ENCODE peak calls at places on chromosomes 7 and 10, in four cellular contexts. One of them, this sample, is unnamed.

GRCh38 chr7:153523320-153524015 is 528.7 kb upstream of the DPP6 start:
- DNase-seq in CD8-positive, alpha-beta T cell: no peak
- DNase-seq in heart left ventricle: no peak
- DNase-seq in RWPE2: no peak
- DNase-seq in this sample: no peak

GRCh38 chr7:129436335-129436923 is 2.2 kb downstream of the STRIP2 start:
- DNase-seq in CD8-positive, alpha-beta T cell: no peak
- DNase-seq in heart left ventricle: no peak
- DNase-seq in RWPE2: no peak
- DNase-seq in this sample: no peak

GRCh38 chr10:72105675-72106074 is 17.3 kb upstream of the SPOCK2 start:
- DNase-seq in RWPE2: no peak
- DNase-seq in heart left ventricle: no peak
- DNase-seq in CD8-positive, alpha-beta T cell: no peak
- DNase-seq in this sample: no peak

GRCh38 chr7:92292981-92293380 is 47.2 kb downstream of the ANKIB1 start:
- DNase-seq in RWPE2: no peak
- DNase-seq in heart left ventricle: no peak
- DNase-seq in CD8-positive, alpha-beta T cell: no peak
- DNase-seq in this sample: no peak

GRCh38 chr7:30726296-30727006 is 25.5 kb upstream of the INMT start:
- DNase-seq in CD8-positive, alpha-beta T cell: no peak
- DNase-seq in heart left ventricle: no peak
- DNase-seq in RWPE2: no peak
- DNase-seq in this sample: no peak

GRCh38 chr10:944034-944831 is 12.7 kb upstream of the LARP4B start:
- DNase-seq in CD8-positive, alpha-beta T cell: no peak
- DNase-seq in RWPE2: no peak
- DNase-seq in heart left ventricle: peak; percentile 63
- DNase-seq in this sample: peak; percentile 58

GRCh38 chr10:11653758-11654471 is 42.5 kb upstream of the USP6NL start:
- DNase-seq in RWPE2: no peak
- DNase-seq in CD8-positive, alpha-beta T cell: no peak
- DNase-seq in heart left ventricle: no peak
- DNase-seq in this sample: no peak

GRCh38 chr7:142088022-142088714 is 23.4 kb upstream of the MGAM2 start:
- DNase-seq in RWPE2: no peak
- DNase-seq in heart left ventricle: no peak
- DNase-seq in CD8-positive, alpha-beta T cell: no peak
- DNase-seq in this sample: no peak

GRCh38 chr7:8051373-8051772 is 82.8 kb downstream of the GLCCI1 start:
- DNase-seq in CD8-positive, alpha-beta T cell: no peak
- DNase-seq in heart left ventricle: no peak
- DNase-seq in RWPE2: no peak
- DNase-seq in this sample: no peak

GRCh38 chr10:130259380-130259779 is 123.2 kb downstream of the GLRX3 start:
- DNase-seq in CD8-positive, alpha-beta T cell: no peak
- DNase-seq in heart left ventricle: no peak
- DNase-seq in RWPE2: no peak
- DNase-seq in this sample: no peak

GRCh38 chr10:132363921-132364593 is 32.1 kb downstream of the LRRC27 start:
- DNase-seq in CD8-positive, alpha-beta T cell: no peak
- DNase-seq in heart left ventricle: no peak
- DNase-seq in RWPE2: no peak
- DNase-seq in this sample: no peak

GRCh38 chr7:101952355-101953247 is 135.2 kb downstream of the CUX1 start:
- DNase-seq in heart left ventricle: no peak
- DNase-seq in RWPE2: no peak
- DNase-seq in CD8-positive, alpha-beta T cell: no peak
- DNase-seq in this sample: no peak

GRCh38 chr10:24415455-24416169 is 206.7 kb downstream of the KIAA1217 start:
- DNase-seq in RWPE2: peak; percentile 59
- DNase-seq in CD8-positive, alpha-beta T cell: no peak
- DNase-seq in heart left ventricle: peak; percentile 85
- DNase-seq in this sample: peak; percentile 69

GRCh38 chr7:57416601-57417358 is 33.2 kb upstream of the ZNF716 start:
- DNase-seq in CD8-positive, alpha-beta T cell: no peak
- DNase-seq in heart left ventricle: no peak
- DNase-seq in RWPE2: no peak
- DNase-seq in this sample: peak; percentile 26

GRCh38 chr10:97464226-97464625 is 18.3 kb downstream of the ZDHHC16 start:
- DNase-seq in RWPE2: no peak
- DNase-seq in CD8-positive, alpha-beta T cell: no peak
- DNase-seq in heart left ventricle: no peak
- DNase-seq in this sample: no peak

GRCh38 chr10:117166420-117167345 is 28.6 kb upstream of the VAX1 start:
- DNase-seq in RWPE2: no peak
- DNase-seq in heart left ventricle: no peak
- DNase-seq in CD8-positive, alpha-beta T cell: no peak
- DNase-seq in this sample: no peak

GRCh38 chr7:150358433-150358832 is 10.2 kb upstream of the REPIN1 start:
- DNase-seq in RWPE2: no peak
- DNase-seq in CD8-positive, alpha-beta T cell: no peak
- DNase-seq in heart left ventricle: no peak
- DNase-seq in this sample: no peak

GRCh38 chr7:71710442-71710841 is 578.5 kb downstream of the GALNT17 start:
- DNase-seq in CD8-positive, alpha-beta T cell: no peak
- DNase-seq in heart left ventricle: no peak
- DNase-seq in RWPE2: no peak
- DNase-seq in this sample: no peak

GRCh38 chr10:1187151-1187854 is 131.1 kb downstream of the WDR37 start:
- DNase-seq in heart left ventricle: no peak
- DNase-seq in RWPE2: no peak
- DNase-seq in CD8-positive, alpha-beta T cell: no peak
- DNase-seq in this sample: no peak

GRCh38 chr7:43593010-43593409 is 10.1 kb downstream of the STK17A start:
- DNase-seq in CD8-positive, alpha-beta T cell: no peak
- DNase-seq in heart left ventricle: no peak
- DNase-seq in RWPE2: no peak
- DNase-seq in this sample: no peak

GRCh38 chr7:72492446-72492845 is 80.3 kb upstream of the CALN1 start:
- DNase-seq in heart left ventricle: peak; percentile 71
- DNase-seq in CD8-positive, alpha-beta T cell: no peak
- DNase-seq in RWPE2: no peak
- DNase-seq in this sample: no peak

GRCh38 chr10:95487994-95488393 is 73.2 kb downstream of the SORBS1 start:
- DNase-seq in heart left ventricle: no peak
- DNase-seq in CD8-positive, alpha-beta T cell: no peak
- DNase-seq in RWPE2: no peak
- DNase-seq in this sample: no peak

GRCh38 chr7:90892213-90892612 is 296.1 kb downstream of the CDK14 start:
- DNase-seq in CD8-positive, alpha-beta T cell: no peak
- DNase-seq in heart left ventricle: no peak
- DNase-seq in RWPE2: no peak
- DNase-seq in this sample: no peak

GRCh38 chr10:101441539-101442455 is 87.8 kb downstream of the BTRC start:
- DNase-seq in CD8-positive, alpha-beta T cell: no peak
- DNase-seq in heart left ventricle: peak; percentile 10
- DNase-seq in RWPE2: no peak
- DNase-seq in this sample: no peak

GRCh38 chr7:36387437-36388345 is 2.0 kb upstream of the ANLN start:
- DNase-seq in heart left ventricle: no peak
- DNase-seq in CD8-positive, alpha-beta T cell: no peak
- DNase-seq in RWPE2: no peak
- DNase-seq in this sample: no peak

GRCh38 chr7:127995157-127995865 is 35.9 kb downstream of the LRRC4 start:
- DNase-seq in heart left ventricle: no peak
- DNase-seq in CD8-positive, alpha-beta T cell: no peak
- DNase-seq in RWPE2: no peak
- DNase-seq in this sample: no peak

GRCh38 chr10:125151824-125152634 is 8.3 kb downstream of the CTBP2 start:
- DNase-seq in CD8-positive, alpha-beta T cell: no peak
- DNase-seq in RWPE2: no peak
- DNase-seq in heart left ventricle: no peak
- DNase-seq in this sample: peak; percentile 46

GRCh38 chr7:37352974-37353948 is 95.4 kb downstream of the ELMO1 start:
- DNase-seq in CD8-positive, alpha-beta T cell: peak; percentile 36
- DNase-seq in heart left ventricle: peak; percentile 21
- DNase-seq in RWPE2: no peak
- DNase-seq in this sample: no peak

GRCh38 chr10:102780246-102780645 is 36.5 kb downstream of the WBP1L start:
- DNase-seq in heart left ventricle: no peak
- DNase-seq in CD8-positive, alpha-beta T cell: no peak
- DNase-seq in RWPE2: no peak
- DNase-seq in this sample: no peak

GRCh38 chr7:39069046-39069445 is 91.3 kb downstream of the POU6F2 start:
- DNase-seq in RWPE2: no peak
- DNase-seq in CD8-positive, alpha-beta T cell: no peak
- DNase-seq in heart left ventricle: no peak
- DNase-seq in this sample: no peak

GRCh38 chr7:87144173-87144657 is 8.0 kb upstream of the DMTF1 start:
- DNase-seq in CD8-positive, alpha-beta T cell: no peak
- DNase-seq in heart left ventricle: no peak
- DNase-seq in RWPE2: no peak
- DNase-seq in this sample: no peak

GRCh38 chr10:12603766-12604470 is 254.6 kb downstream of the CAMK1D start:
- DNase-seq in CD8-positive, alpha-beta T cell: no peak
- DNase-seq in heart left ventricle: no peak
- DNase-seq in RWPE2: no peak
- DNase-seq in this sample: no peak

GRCh38 chr7:30276203-30276900 is 8.0 kb upstream of the ZNRF2 start:
- DNase-seq in CD8-positive, alpha-beta T cell: peak; percentile 10
- DNase-seq in heart left ventricle: peak; percentile 30
- DNase-seq in RWPE2: no peak
- DNase-seq in this sample: no peak

GRCh38 chr10:50614444-50615137 is 9.2 kb downstream of the SGMS1 start:
- DNase-seq in heart left ventricle: no peak
- DNase-seq in CD8-positive, alpha-beta T cell: no peak
- DNase-seq in RWPE2: no peak
- DNase-seq in this sample: no peak
- TF ChIP-seq CTCF in heart left ventricle: no peak
- TF ChIP-seq CTCF in CD8-positive, alpha-beta T cell: peak; percentile 45
- TF ChIP-seq CTCF in RWPE2: peak; percentile 37
- TF ChIP-seq CTCF in this sample: no peak

DNA sequence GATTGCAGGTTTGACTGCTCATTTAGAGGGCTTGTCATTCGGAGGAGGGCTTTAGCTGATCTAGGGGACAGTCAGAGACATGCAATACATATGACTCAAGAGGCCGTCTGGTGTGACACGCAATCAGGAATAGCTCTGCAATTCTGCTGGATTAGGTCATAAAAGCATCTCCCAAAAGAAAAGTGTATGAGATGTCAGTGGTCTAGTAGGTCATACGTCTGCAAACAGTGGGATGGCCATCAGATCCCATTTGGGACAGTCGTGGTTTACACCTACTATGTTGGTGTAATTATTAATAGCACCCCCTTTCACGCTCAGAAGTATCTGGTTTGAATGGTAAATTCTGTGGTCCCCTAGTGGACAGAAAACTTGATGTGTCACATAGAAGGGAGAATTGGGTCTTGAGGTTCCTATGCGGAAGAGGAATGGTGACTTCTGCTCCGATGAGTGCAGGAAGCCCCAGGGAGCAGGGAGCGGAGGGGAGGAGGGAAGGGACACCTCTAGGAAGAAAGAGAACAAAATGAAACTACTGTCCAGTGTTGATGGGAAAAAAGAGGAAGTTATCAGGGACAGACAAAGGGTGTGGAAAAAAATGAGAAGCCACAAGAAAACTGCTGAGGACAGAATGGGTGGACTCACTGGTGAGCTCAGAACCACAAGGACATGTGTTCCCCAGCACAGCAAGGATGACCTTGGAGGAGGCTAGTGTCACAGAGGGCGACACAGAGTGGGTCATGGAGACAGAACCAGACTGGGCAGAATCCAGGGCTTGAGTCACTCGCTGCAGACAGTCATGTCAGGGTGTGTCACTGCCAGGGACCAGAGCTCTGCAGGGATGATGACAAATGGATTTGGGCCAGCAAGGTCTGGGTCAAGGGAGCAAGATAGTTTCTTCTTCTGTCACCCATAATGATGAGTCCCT is 59.9 kb downstream of the MAP3K8 start:
- DNase-seq in RWPE2: no peak
- DNase-seq in heart left ventricle: peak; percentile 32
- DNase-seq in CD8-positive, alpha-beta T cell: no peak
- DNase-seq in this sample: peak; percentile 45
- H3K4me1 ChIP-seq in RWPE2: peaks cover 5% of the 10 kb centered on the region
- H3K4me1 ChIP-seq in heart left ventricle: no peaks in the 10 kb centered on the region
- H3K4me1 ChIP-seq in CD8-positive, alpha-beta T cell: peaks cover 48% of the 10 kb centered on the region
- H3K4me1 ChIP-seq in this sample: peaks cover 4% of the 10 kb centered on the region

DNA sequence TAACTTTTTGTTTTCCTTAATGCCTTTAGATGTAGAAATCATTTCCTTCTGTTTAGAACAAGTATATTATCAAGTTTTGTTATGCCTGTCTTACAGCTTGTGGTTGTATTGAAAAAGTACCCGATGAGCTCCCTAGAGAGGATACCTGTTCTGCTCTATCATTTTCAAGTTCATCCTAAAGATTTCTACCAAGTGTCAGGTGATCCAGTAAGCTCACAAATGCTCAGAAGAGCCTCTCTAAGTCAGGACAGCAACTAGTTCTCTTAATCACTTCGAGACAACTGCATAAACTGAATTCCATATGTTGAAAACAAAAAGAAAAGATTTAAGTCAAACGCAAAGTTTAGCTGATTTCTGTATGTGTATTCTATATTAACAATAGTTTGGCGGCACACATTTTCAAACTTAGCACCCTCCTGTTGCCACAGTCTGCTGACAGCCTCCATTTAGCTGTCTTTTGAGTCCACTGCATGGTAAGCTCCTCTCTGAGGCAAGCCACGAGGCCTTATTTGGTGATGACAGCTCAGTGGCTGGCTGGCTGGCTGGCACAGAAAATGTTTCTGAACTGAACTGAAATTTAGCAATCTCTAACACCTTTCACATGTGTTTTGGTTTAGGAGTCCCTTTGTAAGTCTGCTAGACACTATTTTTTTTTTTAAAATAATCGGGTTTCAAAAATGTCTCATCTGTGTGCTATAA is 59.4 kb downstream of the SEMA3C start:
- DNase-seq in RWPE2: no peak
- DNase-seq in CD8-positive, alpha-beta T cell: no peak
- DNase-seq in heart left ventricle: peak; percentile 12
- DNase-seq in this sample: no peak
- TF ChIP-seq CTCF in RWPE2: no peak
- TF ChIP-seq CTCF in CD8-positive, alpha-beta T cell: no peak
- TF ChIP-seq CTCF in heart left ventricle: no peak
- TF ChIP-seq CTCF in this sample: no peak

DNA sequence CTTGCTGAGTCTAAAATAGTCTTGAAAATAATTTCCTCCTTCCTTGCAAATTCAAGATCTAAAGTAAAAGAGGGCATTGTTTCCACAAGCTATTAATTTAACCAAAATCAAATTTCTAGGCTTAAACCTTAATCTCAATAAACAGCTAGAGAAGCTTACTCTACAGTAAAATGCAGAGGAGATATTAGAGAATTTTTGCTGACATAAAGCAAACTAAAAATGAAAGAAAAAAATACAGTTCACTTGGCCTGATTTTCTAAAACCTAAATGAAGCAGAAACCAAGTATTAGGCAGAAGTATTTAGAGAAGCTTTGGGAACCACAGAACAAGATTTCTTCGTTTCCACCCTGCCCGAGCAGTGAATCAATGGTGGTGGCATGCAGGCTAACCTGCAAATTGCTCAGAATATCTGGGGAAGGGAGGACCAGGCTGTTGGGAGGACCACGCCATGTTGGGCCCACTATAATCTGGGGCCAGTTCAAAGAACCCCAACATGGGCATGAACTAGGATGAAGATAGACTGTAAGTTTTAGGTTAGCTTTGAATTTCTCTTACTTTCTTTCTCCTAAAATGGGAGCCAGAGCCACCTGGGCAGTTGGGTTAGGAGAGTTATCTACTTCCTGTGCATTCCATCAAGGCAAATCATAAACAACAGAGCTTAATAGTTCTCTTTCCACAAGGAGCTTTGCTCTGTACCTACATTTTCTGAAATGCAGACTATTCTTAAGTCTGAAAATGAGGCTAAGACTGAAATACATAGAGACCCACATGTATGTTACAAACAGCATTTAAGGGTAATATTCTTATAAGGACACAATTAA is 4.1 kb downstream of the LAMB1 start:
- DNase-seq in CD8-positive, alpha-beta T cell: no peak
- DNase-seq in RWPE2: no peak
- DNase-seq in heart left ventricle: no peak
- DNase-seq in this sample: no peak
- H3K4me1 ChIP-seq in CD8-positive, alpha-beta T cell: peaks cover 8% of the 10 kb centered on the region
- H3K4me1 ChIP-seq in RWPE2: peaks cover 70% of the 10 kb centered on the region
- H3K4me1 ChIP-seq in heart left ventricle: peaks cover 64% of the 10 kb centered on the region
- H3K4me1 ChIP-seq in this sample: peaks cover 3% of the 10 kb centered on the region

This sample was measured in lung.